ENCODE peak calls at places on chromosomes 16 and 17, in eight cellular contexts. Q is brain microvascular endothelial cell, B is substantia nigra, F is HuH-7.5, O is H1, S is tibial nerve, H is GM04504, T is AG04449. C is an unnamed sample.

GRCh38 chr17:57257911-57258885 is 1.9 kb downstream of the MSI2 start:
- DNase-seq in Q (no peak), B (peak), F (no peak), O (no peak), S (no peak), H (no peak), T (no peak), C (no peak)

GRCh38 chr16:89193576-89194293 is 6.6 kb downstream of the SLC22A31 start:
- DNase-seq in Q (no peak), B (no peak), F (no peak), O (no peak), S (no peak), H (no peak), T (no peak), C (peak)

GRCh38 chr16:1559446-1559975 is 26.0 kb downstream of the TMEM204 start:
- DNase-seq in Q (no peak), B (no peak), F (no peak), O (no peak), S (no peak), H (no peak), T (no peak), C (no peak)

GRCh38 chr17:43175213-43176118 is 4.5 kb downstream of the NBR1 start:
- DNase-seq in Q (peak), B (no peak), F (no peak), O (no peak), S (no peak), H (peak), T (peak), C (no peak)

GRCh38 chr17:60229189-60229802 is 79.5 kb downstream of the CA4 start:
- DNase-seq in Q (no peak), B (no peak), F (no peak), O (no peak), S (no peak), H (no peak), T (no peak), C (no peak)

GRCh38 chr17:81313776-81314409 is 18.8 kb upstream of the SLC38A10 start:
- DNase-seq in Q (no peak), B (no peak), F (no peak), O (no peak), S (no peak), H (no peak), T (no peak), C (no peak)

GRCh38 chr17:41912925-41913324 is 5.8 kb downstream of the ACLY start:
- DNase-seq in Q (no peak), B (no peak), F (no peak), O (no peak), S (no peak), H (no peak), T (no peak), C (no peak)

GRCh38 chr17:14499976-14500375 is 199.1 kb downstream of the HS3ST3B1 start:
- DNase-seq in Q (no peak), B (no peak), F (no peak), O (no peak), S (no peak), H (no peak), T (no peak), C (no peak)

GRCh38 chr16:89841275-89841674 is 13.0 kb downstream of the SPIRE2 start:
- DNase-seq in Q (no peak), B (no peak), F (no peak), O (no peak), S (no peak), H (no peak), T (no peak), C (no peak)

GRCh38 chr17:39591958-39592954 is 15.5 kb downstream of the NEUROD2 start:
- DNase-seq in Q (peak), B (no peak), F (peak), O (no peak), S (no peak), H (no peak), T (no peak), C (no peak)

GRCh38 chr17:74779948-74780400 is 3.8 kb upstream of the NAT9 start:
- DNase-seq in Q (no peak), B (peak), F (no peak), O (no peak), S (no peak), H (no peak), T (no peak), C (no peak)

GRCh38 chr17:18129041-18129502 is 20.5 kb downstream of the MYO15A start:
- DNase-seq in Q (peak), B (no peak), F (no peak), O (no peak), S (no peak), H (no peak), T (peak), C (no peak)

GRCh38 chr17:7590743-7591142 is 849 bp upstream of the SOX15 start:
- DNase-seq in Q (peak), B (no peak), F (no peak), O (no peak), S (no peak), H (no peak), T (no peak), C (no peak)

GRCh38 chr17:62964506-62964905 is 1.5 kb upstream of the TANC2 start:
- DNase-seq in Q (no peak), B (no peak), F (peak), O (no peak), S (no peak), H (no peak), T (no peak), C (no peak)

GRCh38 chr16:3651461-3652372 is 2.8 kb upstream of the DNASE1 start:
- DNase-seq in Q (no peak), B (no peak), F (no peak), O (no peak), S (peak), H (no peak), T (no peak), C (no peak)

GRCh38 chr17:37317867-37318266 is 57.9 kb upstream of the C17orf78 start:
- DNase-seq in Q (no peak), B (no peak), F (no peak), O (no peak), S (no peak), H (no peak), T (no peak), C (no peak)

GRCh38 chr17:21470861-21471260 is 94.7 kb downstream of the KCNJ12 start:
- DNase-seq in Q (no peak), B (no peak), F (no peak), O (no peak), S (no peak), H (no peak), T (no peak), C (no peak)

C was measured in psoas muscle.